ENCODE peak calls at places on chromosomes 16 and 17, in eight cellular contexts. One of them, this sample, is unnamed.

GRCh38 chr16:88784074-88784855 is 755 bp downstream of the PIEZO1 start:
- DNase-seq in foreskin fibroblast: peak
- DNase-seq in effector CD4-positive, alpha-beta T cell: peak
- DNase-seq in stimulated activated CD4-positive, alpha-beta T cell treated with anti-CD3 and anti-CD28 coated beads, TNF-alpha, amount 100 ng/mL, for 48 hours: no peak
- DNase-seq in NCI-H2081: no peak
- DNase-seq in A172: peak
- DNase-seq in fibroblast of lung: peak
- DNase-seq in NCI-H2171 treated with DMSO at 0.1 percent for 48 hours: peak
- DNase-seq in this sample: peak

GRCh38 chr16:17282247-17282646 is 188.5 kb downstream of the XYLT1 start:
- DNase-seq in fibroblast of lung: no peak
- DNase-seq in A172: no peak
- DNase-seq in effector CD4-positive, alpha-beta T cell: no peak
- DNase-seq in NCI-H2171 treated with DMSO at 0.1 percent for 48 hours: no peak
- DNase-seq in NCI-H2081: no peak
- DNase-seq in stimulated activated CD4-positive, alpha-beta T cell treated with anti-CD3 and anti-CD28 coated beads, TNF-alpha, amount 100 ng/mL, for 48 hours: no peak
- DNase-seq in foreskin fibroblast: no peak
- DNase-seq in this sample: no peak

GRCh38 chr17:72430611-72431432 is 310.0 kb downstream of the SOX9 start:
- DNase-seq in stimulated activated CD4-positive, alpha-beta T cell treated with anti-CD3 and anti-CD28 coated beads, TNF-alpha, amount 100 ng/mL, for 48 hours: no peak
- DNase-seq in NCI-H2081: no peak
- DNase-seq in fibroblast of lung: no peak
- DNase-seq in effector CD4-positive, alpha-beta T cell: no peak
- DNase-seq in A172: no peak
- DNase-seq in NCI-H2171 treated with DMSO at 0.1 percent for 48 hours: no peak
- DNase-seq in foreskin fibroblast: no peak
- DNase-seq in this sample: peak

GRCh38 chr17:75515523-75516254 is at the start of gene CASKIN2:
- DNase-seq in A172: peak
- DNase-seq in effector CD4-positive, alpha-beta T cell: peak
- DNase-seq in NCI-H2171 treated with DMSO at 0.1 percent for 48 hours: peak
- DNase-seq in fibroblast of lung: peak
- DNase-seq in NCI-H2081: peak
- DNase-seq in stimulated activated CD4-positive, alpha-beta T cell treated with anti-CD3 and anti-CD28 coated beads, TNF-alpha, amount 100 ng/mL, for 48 hours: peak
- DNase-seq in foreskin fibroblast: peak
- DNase-seq in this sample: peak

GRCh38 chr16:69725480-69726312 is 664 bp downstream of the NQO1 start:
- DNase-seq in foreskin fibroblast: no peak
- DNase-seq in NCI-H2081: no peak
- DNase-seq in A172: peak
- DNase-seq in stimulated activated CD4-positive, alpha-beta T cell treated with anti-CD3 and anti-CD28 coated beads, TNF-alpha, amount 100 ng/mL, for 48 hours: no peak
- DNase-seq in fibroblast of lung: no peak
- DNase-seq in NCI-H2171 treated with DMSO at 0.1 percent for 48 hours: no peak
- DNase-seq in effector CD4-positive, alpha-beta T cell: no peak
- DNase-seq in this sample: peak

GRCh38 chr16:80151706-80152073 is 389.1 kb upstream of the DYNLRB2 start:
- DNase-seq in NCI-H2171 treated with DMSO at 0.1 percent for 48 hours: no peak
- DNase-seq in fibroblast of lung: no peak
- DNase-seq in effector CD4-positive, alpha-beta T cell: no peak
- DNase-seq in stimulated activated CD4-positive, alpha-beta T cell treated with anti-CD3 and anti-CD28 coated beads, TNF-alpha, amount 100 ng/mL, for 48 hours: no peak
- DNase-seq in A172: no peak
- DNase-seq in NCI-H2081: no peak
- DNase-seq in foreskin fibroblast: no peak
- DNase-seq in this sample: no peak

GRCh38 chr17:2511138-2511461 is 588 bp downstream of the METTL16 start:
- DNase-seq in fibroblast of lung: no peak
- DNase-seq in NCI-H2081: no peak
- DNase-seq in A172: no peak
- DNase-seq in NCI-H2171 treated with DMSO at 0.1 percent for 48 hours: no peak
- DNase-seq in effector CD4-positive, alpha-beta T cell: no peak
- DNase-seq in stimulated activated CD4-positive, alpha-beta T cell treated with anti-CD3 and anti-CD28 coated beads, TNF-alpha, amount 100 ng/mL, for 48 hours: no peak
- DNase-seq in foreskin fibroblast: no peak
- DNase-seq in this sample: no peak

GRCh38 chr17:48307814-48308411 is 122.1 kb downstream of the SKAP1 start:
- DNase-seq in foreskin fibroblast: peak
- DNase-seq in NCI-H2081: peak
- DNase-seq in NCI-H2171 treated with DMSO at 0.1 percent for 48 hours: peak
- DNase-seq in stimulated activated CD4-positive, alpha-beta T cell treated with anti-CD3 and anti-CD28 coated beads, TNF-alpha, amount 100 ng/mL, for 48 hours: peak
- DNase-seq in effector CD4-positive, alpha-beta T cell: peak
- DNase-seq in A172: peak
- DNase-seq in fibroblast of lung: peak
- DNase-seq in this sample: peak

GRCh38 chr17:18224428-18225120 is 861 bp upstream of the LLGL1 start:
- DNase-seq in effector CD4-positive, alpha-beta T cell: no peak
- DNase-seq in A172: no peak
- DNase-seq in NCI-H2171 treated with DMSO at 0.1 percent for 48 hours: no peak
- DNase-seq in fibroblast of lung: peak
- DNase-seq in NCI-H2081: no peak
- DNase-seq in stimulated activated CD4-positive, alpha-beta T cell treated with anti-CD3 and anti-CD28 coated beads, TNF-alpha, amount 100 ng/mL, for 48 hours: no peak
- DNase-seq in foreskin fibroblast: peak
- DNase-seq in this sample: no peak

GRCh38 chr17:80109713-80110446 is 8.5 kb downstream of the GAA start:
- DNase-seq in stimulated activated CD4-positive, alpha-beta T cell treated with anti-CD3 and anti-CD28 coated beads, TNF-alpha, amount 100 ng/mL, for 48 hours: no peak
- DNase-seq in foreskin fibroblast: no peak
- DNase-seq in NCI-H2081: no peak
- DNase-seq in effector CD4-positive, alpha-beta T cell: no peak
- DNase-seq in NCI-H2171 treated with DMSO at 0.1 percent for 48 hours: peak
- DNase-seq in fibroblast of lung: no peak
- DNase-seq in A172: no peak
- DNase-seq in this sample: peak

GRCh38 chr17:43199633-43200032 is 12.0 kb upstream of the TMEM106A start:
- DNase-seq in foreskin fibroblast: no peak
- DNase-seq in NCI-H2081: no peak
- DNase-seq in stimulated activated CD4-positive, alpha-beta T cell treated with anti-CD3 and anti-CD28 coated beads, TNF-alpha, amount 100 ng/mL, for 48 hours: no peak
- DNase-seq in NCI-H2171 treated with DMSO at 0.1 percent for 48 hours: no peak
- DNase-seq in A172: no peak
- DNase-seq in effector CD4-positive, alpha-beta T cell: no peak
- DNase-seq in fibroblast of lung: no peak
- DNase-seq in this sample: no peak

GRCh38 chr16:87365021-87365713 is 18.4 kb downstream of the FBXO31 start:
- DNase-seq in effector CD4-positive, alpha-beta T cell: no peak
- DNase-seq in stimulated activated CD4-positive, alpha-beta T cell treated with anti-CD3 and anti-CD28 coated beads, TNF-alpha, amount 100 ng/mL, for 48 hours: no peak
- DNase-seq in fibroblast of lung: no peak
- DNase-seq in NCI-H2081: no peak
- DNase-seq in foreskin fibroblast: no peak
- DNase-seq in NCI-H2171 treated with DMSO at 0.1 percent for 48 hours: no peak
- DNase-seq in A172: no peak
- DNase-seq in this sample: no peak

GRCh38 chr17:59652119-59652518 is 32.4 kb downstream of the CLTC start:
- DNase-seq in foreskin fibroblast: peak
- DNase-seq in NCI-H2081: no peak
- DNase-seq in fibroblast of lung: peak
- DNase-seq in effector CD4-positive, alpha-beta T cell: no peak
- DNase-seq in stimulated activated CD4-positive, alpha-beta T cell treated with anti-CD3 and anti-CD28 coated beads, TNF-alpha, amount 100 ng/mL, for 48 hours: no peak
- DNase-seq in A172: peak
- DNase-seq in NCI-H2171 treated with DMSO at 0.1 percent for 48 hours: no peak
- DNase-seq in this sample: no peak

GRCh38 chr17:67686246-67686645 is 31.5 kb upstream of the NOL11 start:
- DNase-seq in foreskin fibroblast: no peak
- DNase-seq in effector CD4-positive, alpha-beta T cell: no peak
- DNase-seq in stimulated activated CD4-positive, alpha-beta T cell treated with anti-CD3 and anti-CD28 coated beads, TNF-alpha, amount 100 ng/mL, for 48 hours: no peak
- DNase-seq in fibroblast of lung: no peak
- DNase-seq in A172: no peak
- DNase-seq in NCI-H2171 treated with DMSO at 0.1 percent for 48 hours: no peak
- DNase-seq in NCI-H2081: no peak
- DNase-seq in this sample: no peak

GRCh38 chr17:43146649-43147048 is 21.5 kb upstream of the BRCA1 start:
- DNase-seq in stimulated activated CD4-positive, alpha-beta T cell treated with anti-CD3 and anti-CD28 coated beads, TNF-alpha, amount 100 ng/mL, for 48 hours: no peak
- DNase-seq in foreskin fibroblast: no peak
- DNase-seq in NCI-H2171 treated with DMSO at 0.1 percent for 48 hours: no peak
- DNase-seq in effector CD4-positive, alpha-beta T cell: no peak
- DNase-seq in A172: no peak
- DNase-seq in NCI-H2081: no peak
- DNase-seq in fibroblast of lung: no peak
- DNase-seq in this sample: no peak

GRCh38 chr16:66260522-66261290 is 105.8 kb upstream of the CDH5 start:
- DNase-seq in NCI-H2081: no peak
- DNase-seq in A172: no peak
- DNase-seq in fibroblast of lung: no peak
- DNase-seq in effector CD4-positive, alpha-beta T cell: no peak
- DNase-seq in NCI-H2171 treated with DMSO at 0.1 percent for 48 hours: no peak
- DNase-seq in stimulated activated CD4-positive, alpha-beta T cell treated with anti-CD3 and anti-CD28 coated beads, TNF-alpha, amount 100 ng/mL, for 48 hours: no peak
- DNase-seq in foreskin fibroblast: no peak
- DNase-seq in this sample: no peak

GRCh38 chr17:80694992-80695912 is 150.6 kb downstream of the RPTOR start:
- DNase-seq in A172: no peak
- DNase-seq in stimulated activated CD4-positive, alpha-beta T cell treated with anti-CD3 and anti-CD28 coated beads, TNF-alpha, amount 100 ng/mL, for 48 hours: no peak
- DNase-seq in effector CD4-positive, alpha-beta T cell: no peak
- DNase-seq in foreskin fibroblast: no peak
- DNase-seq in NCI-H2081: no peak
- DNase-seq in fibroblast of lung: no peak
- DNase-seq in NCI-H2171 treated with DMSO at 0.1 percent for 48 hours: peak
- DNase-seq in this sample: peak

GRCh38 chr17:31391496-31391949 is at the start of gene RAB11FIP4:
- DNase-seq in foreskin fibroblast: peak
- DNase-seq in NCI-H2081: peak
- DNase-seq in NCI-H2171 treated with DMSO at 0.1 percent for 48 hours: peak
- DNase-seq in stimulated activated CD4-positive, alpha-beta T cell treated with anti-CD3 and anti-CD28 coated beads, TNF-alpha, amount 100 ng/mL, for 48 hours: no peak
- DNase-seq in effector CD4-positive, alpha-beta T cell: no peak
- DNase-seq in fibroblast of lung: peak
- DNase-seq in A172: no peak
- DNase-seq in this sample: peak

GRCh38 chr16:1584926-1585487 is 26.9 kb downstream of the IFT140 start:
- DNase-seq in NCI-H2171 treated with DMSO at 0.1 percent for 48 hours: no peak
- DNase-seq in effector CD4-positive, alpha-beta T cell: no peak
- DNase-seq in fibroblast of lung: no peak
- DNase-seq in NCI-H2081: peak
- DNase-seq in stimulated activated CD4-positive, alpha-beta T cell treated with anti-CD3 and anti-CD28 coated beads, TNF-alpha, amount 100 ng/mL, for 48 hours: no peak
- DNase-seq in A172: no peak
- DNase-seq in foreskin fibroblast: no peak
- DNase-seq in this sample: peak